ENCODE peak calls at places on chromosomes 3 and 15, in six cellular contexts. V is stimulated activated CD8-positive, alpha-beta memory T cell treated with anti-CD3 and anti-CD28 coated beads, Interleukin-12 subunit alpha, Interleukin-12 subunit beta, amount 100 ng/mL, for 4 hours; X is gastrocnemius medialis; R is EH; D is Karpas-422; Q is mammary epithelial cell. P is an unnamed sample.
A peak's percentile ranks its signal among the peaks of the same experiment; 100 is the strongest.

GRCh38 chr15:88791637-88792036 is 11.6 kb upstream of the ACAN start:
- DNase-seq in V (no peak), D (no peak), R (peak; percentile 23), X (no peak), Q (peak; percentile 93), P (no peak)

GRCh38 chr3:17025594-17026139 is 140.9 kb downstream of the PLCL2 start:
- DNase-seq in D (no peak), X (peak; percentile 25), V (no peak), R (no peak), Q (no peak), P (no peak)

GRCh38 chr15:38367476-38367875 is 86.5 kb upstream of the FAM98B start:
- DNase-seq in X (no peak), D (no peak), V (no peak), Q (no peak), R (peak; percentile 36), P (no peak)

GRCh38 chr3:197510642-197511018 is 45.1 kb downstream of the BDH1 start:
- DNase-seq in Q (no peak), D (no peak), V (no peak), R (no peak), X (no peak), P (no peak)

GRCh38 chr15:51600114-51600513 is 22.5 kb downstream of the DMXL2 start:
- DNase-seq in X (no peak), R (peak; percentile 13), V (no peak), D (no peak), Q (peak; percentile 88), P (no peak)

GRCh38 chr3:12522721-12523120 is 22.6 kb downstream of the MKRN2OS start:
- DNase-seq in V (no peak), D (no peak), X (peak; percentile 81), R (no peak), Q (no peak), P (no peak)

GRCh38 chr3:37986479-37987314 is 3.9 kb upstream of the VILL start:
- DNase-seq in Q (no peak), R (no peak), V (no peak), X (no peak), D (no peak), P (no peak)

GRCh38 chr15:63599401-63600000 is 2.3 kb downstream of the FBXL22 start:
- DNase-seq in Q (peak; percentile 63), D (peak; percentile 81), V (no peak), X (peak; percentile 76), R (peak; percentile 18), P (peak; percentile 75)

GRCh38 chr3:64575211-64575844 is 112.5 kb downstream of the ADAMTS9 start:
- DNase-seq in R (peak; percentile 14), X (no peak), D (peak; percentile 64), V (no peak), Q (peak; percentile 27), P (no peak)

GRCh38 chr15:72809329-72809728 is 25.8 kb upstream of the ADPGK start:
- DNase-seq in D (no peak), V (no peak), X (no peak), R (no peak), Q (no peak), P (no peak)

GRCh38 chr3:138113309-138113708 is 2.1 kb downstream of the DZIP1L start:
- DNase-seq in X (no peak), V (no peak), D (no peak), Q (peak; percentile 22), R (no peak), P (no peak)

GRCh38 chr15:63388511-63388910 is 6.9 kb upstream of the CA12 start:
- DNase-seq in X (no peak), V (no peak), D (no peak), Q (no peak), R (no peak), P (no peak)